ENCODE peak calls at places on chromosome 22, in four cellular contexts. G is IMR-90, J is K562, B is HepG2. X is an unnamed sample. For H3K9me3, the result is how much of the 10 kb centered on the place peaks cover.

GRCh38 chr22:24564376-24565058 is 8.7 kb downstream of the SNRPD3 start:
- DNase-seq in G (no peak), J (no peak), B (peak), X (no peak)

GRCh38 chr22:27022256-27022655 is 364.9 kb downstream of the MIAT start:
- DNase-seq in G (no peak), J (no peak), B (no peak), X (no peak)

GRCh38 chr22:30224161-30224857 is 22.2 kb downstream of the LIF start:
- DNase-seq in G (no peak), J (no peak), B (no peak), X (peak)

GRCh38 chr22:23862103-23862502 is 4.4 kb downstream of the SLC2A11 start:
- DNase-seq in G (peak), J (peak), B (no peak), X (peak)

GRCh38 chr22:30304495-30305244 is 15.4 kb upstream of the CASTOR1 start:
- DNase-seq in G (no peak), J (no peak), B (no peak), X (no peak)

GRCh38 chr22:23289851-23290724 is 109.8 kb downstream of the BCR start:
- DNase-seq in G (peak), J (peak), B (peak), X (peak)

GRCh38 chr22:44440224-44441160 is 57.5 kb downstream of the RTL6 start:
- DNase-seq in G (no peak), J (no peak), B (no peak), X (no peak)

GRCh38 chr22:39567135-39567946 is 3.2 kb upstream of the CACNA1I start:
- DNase-seq in G (no peak), J (no peak), B (no peak), X (no peak)

GRCh38 chr22:42646569-42647525 is 2.3 kb downstream of the CYB5R3 start:
- DNase-seq in G (no peak), J (peak), B (no peak), X (no peak)

GRCh38 chr22:45319319-45319675 is 9.6 kb downstream of the FAM118A start:
- DNase-seq in G (peak), J (no peak), B (no peak), X (no peak)

GRCh38 chr22:21942407-21942895 is 10.2 kb downstream of the PPM1F start:
- DNase-seq in G (peak), J (no peak), B (no peak), X (peak)

GRCh38 chr22:28939394-28939793 is 56.0 kb downstream of the ZNRF3 start:
- DNase-seq in G (no peak), J (no peak), B (no peak), X (no peak)

GRCh38 chr22:44045171-44045570 is 21.1 kb downstream of the PARVB start:
- DNase-seq in G (peak), J (no peak), B (no peak), X (no peak)

GRCh38 chr22:27820896-27821866 is 19.6 kb upstream of the MN1 start:
- DNase-seq in G (no peak), J (no peak), B (peak), X (no peak)

GRCh38 chr22:24005201-24005600 is at the start of gene GSTT4:
- DNase-seq in G (no peak), J (no peak), B (no peak), X (no peak)

GRCh38 chr22:22422629-22423112 is 85.9 kb downstream of the ZNF280B start:
- DNase-seq in G (peak), J (peak), B (peak), X (peak)

GRCh38 chr22:47159592-47159991 is 397.1 kb downstream of the TBC1D22A start:
- DNase-seq in G (no peak), J (no peak), B (no peak), X (no peak)

GRCh38 chr22:50455201-50455600 is 19.6 kb downstream of the SBF1 start:
- DNase-seq in G (no peak), J (no peak), B (no peak), X (no peak)

GRCh38 chr22:11628651-11629511 is 3899.1 kb upstream of the OR11H1 start:
- DNase-seq in G (no peak), J (no peak), B (no peak), X (no peak)

GRCh38 chr22:40757071-40757470 is 62.1 kb downstream of the SLC25A17 start:
- DNase-seq in G (peak), J (no peak), B (no peak), X (no peak)

GRCh38 chr22:45757068-45757467 is 85.4 kb downstream of the ATXN10 start:
- DNase-seq in G (peak), J (no peak), B (no peak), X (no peak)

GRCh38 chr22:30940655-30941362 is 27.8 kb downstream of the MORC2 start:
- DNase-seq in G (no peak), J (no peak), B (no peak), X (no peak)

GRCh38 chr22:44594951-44595350 is 96.9 kb upstream of the RTL6 start:
- DNase-seq in G (peak), J (no peak), B (no peak), X (no peak)

GRCh38 chr22:24514241-24515024 is 19.3 kb downstream of the UPB1 start:
- DNase-seq in G (no peak), J (no peak), B (peak), X (no peak)

GRCh38 chr22:23762866-23763578 is at the start of gene C22orf15:
- DNase-seq in G (peak), J (no peak), B (no peak), X (no peak)

GRCh38 chr22:45446216-45446615 is 32.7 kb downstream of the RIBC2 start:
- DNase-seq in G (peak), J (no peak), B (no peak), X (no peak)

GRCh38 chr22:47366026-47366767 is 603.7 kb downstream of the TBC1D22A start:
- DNase-seq in G (no peak), J (no peak), B (no peak), X (no peak)

GRCh38 chr22:38316340-38317236 is 645 bp downstream of the CSNK1E start:
- DNase-seq in G (peak), J (peak), B (no peak), X (no peak)

GRCh38 chr22:37304595-37305343 is 22.5 kb downstream of the CYTH4 start:
- DNase-seq in G (peak), J (peak), B (peak), X (no peak)

GRCh38 chr22:37301144-37301820 is 19.0 kb downstream of the CYTH4 start:
- DNase-seq in G (peak), J (no peak), B (no peak), X (no peak)

GRCh38 chr22:37302617-37303555 is 20.6 kb downstream of the CYTH4 start:
- DNase-seq in G (peak), J (no peak), B (no peak), X (no peak)

GRCh38 chr22:37305873-37306272 is 23.6 kb downstream of the CYTH4 start:
- DNase-seq in G (no peak), J (no peak), B (no peak), X (no peak)

GRCh38 chr22:37303821-37304274 is 21.5 kb downstream of the CYTH4 start:
- DNase-seq in G (peak), J (peak), B (peak), X (peak)
- TF ChIP-seq MAZ in G (peak), J (no peak), B (no peak), X (no peak)

GRCh38 chr22:48884786-48885185 is 942.9 kb downstream of the BRD1 start:
- DNase-seq in G (no peak), J (no peak), B (no peak), X (no peak)
- H3K9me3 ChIP-seq in G (half or more), J (under half), B (under half), X (under half)

GRCh38 chr22:20520093-20520511 is 12.7 kb downstream of the MED15 start:
- DNase-seq in G (peak), J (peak), B (no peak), X (no peak)
- TF ChIP-seq MAZ in G (no peak), J (no peak), B (no peak), X (no peak)

GRCh38 chr22:25899566-25899965 is 157.6 kb downstream of the MYO18B start:
- DNase-seq in G (no peak), J (no peak), B (no peak), X (no peak)

GRCh38 chr22:25896592-25896991 is 154.6 kb downstream of the MYO18B start:
- DNase-seq in G (no peak), J (no peak), B (no peak), X (no peak)

GRCh38 chr22:25900390-25900789 is 158.4 kb downstream of the MYO18B start:
- DNase-seq in G (no peak), J (no peak), B (no peak), X (no peak)

GRCh38 chr22:25900880-25901279 is 158.9 kb downstream of the MYO18B start:
- DNase-seq in G (no peak), J (peak), B (no peak), X (no peak)

GRCh38 chr22:25898707-25899365 is 156.8 kb downstream of the MYO18B start:
- DNase-seq in G (no peak), J (peak), B (peak), X (no peak)
- H3K9me3 ChIP-seq in G (under half), J (under half), B (under half), X (under half)

GRCh38 chr22:32106930-32107329 is 52.2 kb downstream of the C22orf42 start:
- DNase-seq in G (no peak), J (no peak), B (no peak), X (no peak)
- TF ChIP-seq MAZ in G (no peak), J (no peak), B (no peak), X (no peak)

GRCh38 chr22:48808038-48808960 is 1019.4 kb downstream of the BRD1 start:
- DNase-seq in G (no peak), J (no peak), B (no peak), X (no peak)

GRCh38 chr22:48807155-48807554 is 1020.5 kb downstream of the BRD1 start:
- DNase-seq in G (no peak), J (no peak), B (no peak), X (no peak)

GRCh38 chr22:48805516-48805915 is 1022.2 kb downstream of the BRD1 start:
- DNase-seq in G (no peak), J (no peak), B (no peak), X (no peak)

GRCh38 chr22:48804811-48805301 is 1022.8 kb downstream of the BRD1 start:
- DNase-seq in G (no peak), J (no peak), B (no peak), X (no peak)

GRCh38 chr22:48806227-48806781 is 1021.4 kb downstream of the BRD1 start:
- DNase-seq in G (no peak), J (no peak), B (no peak), X (no peak)
- H3K9me3 ChIP-seq in G (half or more), J (under half), B (under half), X (under half)

DNA sequence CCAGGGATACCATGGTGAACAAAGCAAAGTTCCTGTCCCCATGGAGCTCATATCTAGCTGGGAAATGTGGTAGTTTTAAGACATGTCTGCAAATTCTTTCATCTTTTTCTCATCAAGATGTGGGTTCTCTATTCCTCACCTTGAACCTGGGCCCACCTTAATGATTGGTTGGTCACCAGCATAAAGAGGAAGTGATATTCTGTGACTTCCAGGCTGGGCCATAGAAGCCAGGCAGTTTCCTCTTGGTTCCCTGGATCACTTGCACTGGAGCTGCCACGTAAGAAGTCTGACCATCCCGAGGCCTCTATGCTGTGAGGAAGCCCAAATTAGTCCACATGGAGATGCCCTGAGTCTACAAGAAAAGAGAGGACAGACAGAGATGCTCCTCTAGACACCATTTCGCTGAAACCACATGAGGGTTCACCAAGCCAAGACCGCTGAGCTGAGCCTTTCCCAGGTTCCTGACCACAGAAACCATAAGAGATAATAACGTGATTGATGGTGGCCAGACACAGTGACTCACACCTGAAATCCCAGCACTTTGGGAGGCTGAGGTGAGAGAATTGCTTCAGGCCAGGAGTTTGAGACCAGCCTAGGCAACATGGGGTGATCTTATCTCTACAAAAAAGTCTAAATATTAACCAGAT is 119.5 kb upstream of the ISX start:
- DNase-seq in G (no peak), J (no peak), B (no peak), X (no peak)
- TF ChIP-seq MAZ in G (no peak), J (no peak), B (no peak), X (no peak)

GRCh38 chr22:17190702-17191101 is 28.5 kb downstream of the ADA2 start:
- DNase-seq in G (no peak), J (no peak), B (no peak), X (no peak)
- H3K9me3 ChIP-seq in G (under half), J (under half), B (under half), X (under half)

GRCh38 chr22:48629631-48630443 is 1197.8 kb downstream of the BRD1 start:
- DNase-seq in G (no peak), J (no peak), B (no peak), X (no peak)
- TF ChIP-seq MAZ in G (no peak), J (no peak), B (no peak), X (no peak)

GRCh38 chr22:35850831-35851230 is 133.2 kb downstream of the APOL5 start:
- DNase-seq in G (no peak), J (no peak), B (no peak), X (no peak)
- H3K9me3 ChIP-seq in G (under half), J (under half), B (under half), X (under half)